ENCODE peak calls at places on chromosomes 5 and 9, in six cellular contexts. C is lower lobe of right lung, R is HCT116, W is left lung, E is HepG2, S is A549. D is an unnamed sample. For H3K4me1, the result is how much of the 10 kb centered on the place peaks cover.

GRCh38 chr5:139668064-139668880 is 20.1 kb downstream of the CXXC5 start:
- DNase-seq in C (no peak), R (no peak), W (no peak), E (no peak), S (no peak), D (peak)

GRCh38 chr5:166111021-166111420 is 2180.4 kb upstream of the WWC1 start:
- DNase-seq in C (no peak), R (no peak), W (no peak), E (no peak), S (no peak), D (no peak)

GRCh38 chr9:83384214-83384613 is 154.0 kb downstream of the FRMD3 start:
- DNase-seq in C (no peak), R (no peak), W (no peak), E (no peak), S (no peak), D (no peak)

GRCh38 chr9:126641118-126641851 is 27.6 kb downstream of the LMX1B start:
- DNase-seq in C (no peak), R (no peak), W (no peak), E (no peak), S (no peak), D (no peak)

GRCh38 chr5:40390286-40391253 is 289.1 kb upstream of the PTGER4 start:
- DNase-seq in C (no peak), R (no peak), W (no peak), E (no peak), S (no peak), D (no peak)

GRCh38 chr9:21615018-21615417 is 132.9 kb upstream of the IFNE start:
- DNase-seq in C (no peak), R (no peak), W (no peak), E (no peak), S (no peak), D (no peak)

GRCh38 chr5:42951847-42952411 is 88.2 kb downstream of the ANXA2R start:
- DNase-seq in C (peak), R (no peak), W (no peak), E (no peak), S (no peak), D (no peak)

GRCh38 chr9:84851935-84852585 is 182.5 kb downstream of the NTRK2 start:
- DNase-seq in C (no peak), R (peak), W (peak), E (no peak), S (peak), D (peak)

GRCh38 chr9:8784813-8785212 is 985.2 kb upstream of the DMAC1 start:
- DNase-seq in C (no peak), R (no peak), W (no peak), E (no peak), S (no peak), D (no peak)

GRCh38 chr5:67350600-67351315 is 154.2 kb upstream of the CD180 start:
- DNase-seq in C (no peak), R (no peak), W (no peak), E (no peak), S (no peak), D (no peak)

GRCh38 chr5:109953821-109954220 is 264.1 kb downstream of the MAN2A1 start:
- DNase-seq in C (no peak), R (no peak), W (no peak), E (no peak), S (no peak), D (no peak)

GRCh38 chr5:66933066-66933465 is 263.5 kb downstream of the CD180 start:
- DNase-seq in C (no peak), R (no peak), W (no peak), E (no peak), S (no peak), D (peak)

GRCh38 chr9:93869863-93870262 is 85.3 kb downstream of the BARX1 start:
- DNase-seq in C (no peak), R (no peak), W (no peak), E (no peak), S (no peak), D (no peak)

GRCh38 chr5:60102961-60103683 is 209.6 kb upstream of the PDE4D start:
- DNase-seq in C (no peak), R (no peak), W (no peak), E (no peak), S (peak), D (peak)

GRCh38 chr5:180155331-180155881 is 53.6 kb downstream of the RASGEF1C start:
- DNase-seq in C (no peak), R (no peak), W (peak), E (no peak), S (no peak), D (no peak)

GRCh38 chr9:95874303-95874988 is 1.0 kb upstream of the ERCC6L2 start:
- DNase-seq in C (no peak), R (no peak), W (no peak), E (peak), S (no peak), D (no peak)

GRCh38 chr5:126808619-126809018 is 31.7 kb downstream of the LMNB1 start:
- DNase-seq in C (no peak), R (no peak), W (no peak), E (peak), S (peak), D (no peak)

GRCh38 chr5:172178301-172179031 is 9.6 kb downstream of the STK10 start:
- DNase-seq in C (no peak), R (no peak), W (no peak), E (no peak), S (no peak), D (no peak)

GRCh38 chr5:134143431-134143830 is 28.9 kb downstream of the TCF7 start:
- DNase-seq in C (no peak), R (no peak), W (peak), E (no peak), S (no peak), D (no peak)

GRCh38 chr9:1429328-1429727 is 379.2 kb downstream of the DMRT2 start:
- DNase-seq in C (no peak), R (no peak), W (no peak), E (peak), S (peak), D (no peak)

GRCh38 chr5:133581918-133582317 is 30.4 kb downstream of the FSTL4 start:
- DNase-seq in C (no peak), R (no peak), W (no peak), E (no peak), S (no peak), D (peak)

GRCh38 chr9:2055203-2055658 is 40.1 kb downstream of the SMARCA2 start:
- DNase-seq in C (no peak), R (no peak), W (no peak), E (no peak), S (no peak), D (no peak)

GRCh38 chr9:126612813-126613641 is 701 bp upstream of the LMX1B start:
- DNase-seq in C (no peak), R (no peak), W (no peak), E (no peak), S (no peak), D (no peak)

GRCh38 chr9:79054500-79054899 is 517.3 kb upstream of the TLE4 start:
- DNase-seq in C (no peak), R (no peak), W (no peak), E (no peak), S (no peak), D (no peak)

GRCh38 chr5:111635151-111635945 is 121.6 kb downstream of the NREP start:
- DNase-seq in C (no peak), R (no peak), W (no peak), E (no peak), S (no peak), D (no peak)

GRCh38 chr5:57666582-57666981 is 184.0 kb upstream of the ACTBL2 start:
- DNase-seq in C (no peak), R (no peak), W (no peak), E (no peak), S (no peak), D (no peak)

GRCh38 chr9:36142510-36143161 is 6.1 kb downstream of the GLIPR2 start:
- DNase-seq in C (no peak), R (no peak), W (no peak), E (no peak), S (no peak), D (no peak)

GRCh38 chr5:113693205-113693553 is 179.7 kb downstream of the YTHDC2 start:
- DNase-seq in C (no peak), R (no peak), W (no peak), E (no peak), S (no peak), D (no peak)

GRCh38 chr9:98318041-98318790 is 62.8 kb upstream of the TBC1D2 start:
- DNase-seq in C (no peak), R (no peak), W (no peak), E (no peak), S (no peak), D (no peak)

GRCh38 chr5:32098806-32099435 is 75.2 kb downstream of the GOLPH3 start:
- DNase-seq in C (no peak), R (no peak), W (no peak), E (no peak), S (no peak), D (no peak)

GRCh38 chr5:101260857-101261256 is 357.8 kb upstream of the ST8SIA4 start:
- DNase-seq in C (no peak), R (no peak), W (no peak), E (no peak), S (no peak), D (no peak)

GRCh38 chr9:133890583-133890982 is 101.5 kb downstream of the VAV2 start:
- DNase-seq in C (no peak), R (no peak), W (no peak), E (no peak), S (no peak), D (no peak)

GRCh38 chr9:133888779-133889491 is 103.2 kb downstream of the VAV2 start:
- DNase-seq in C (no peak), R (no peak), W (no peak), E (no peak), S (no peak), D (no peak)

GRCh38 chr9:133891741-133892140 is 100.4 kb downstream of the VAV2 start:
- DNase-seq in C (no peak), R (no peak), W (no peak), E (no peak), S (no peak), D (no peak)

GRCh38 chr9:133888048-133888778 is 103.9 kb downstream of the VAV2 start:
- DNase-seq in C (no peak), R (no peak), W (no peak), E (peak), S (no peak), D (no peak)

DNA sequence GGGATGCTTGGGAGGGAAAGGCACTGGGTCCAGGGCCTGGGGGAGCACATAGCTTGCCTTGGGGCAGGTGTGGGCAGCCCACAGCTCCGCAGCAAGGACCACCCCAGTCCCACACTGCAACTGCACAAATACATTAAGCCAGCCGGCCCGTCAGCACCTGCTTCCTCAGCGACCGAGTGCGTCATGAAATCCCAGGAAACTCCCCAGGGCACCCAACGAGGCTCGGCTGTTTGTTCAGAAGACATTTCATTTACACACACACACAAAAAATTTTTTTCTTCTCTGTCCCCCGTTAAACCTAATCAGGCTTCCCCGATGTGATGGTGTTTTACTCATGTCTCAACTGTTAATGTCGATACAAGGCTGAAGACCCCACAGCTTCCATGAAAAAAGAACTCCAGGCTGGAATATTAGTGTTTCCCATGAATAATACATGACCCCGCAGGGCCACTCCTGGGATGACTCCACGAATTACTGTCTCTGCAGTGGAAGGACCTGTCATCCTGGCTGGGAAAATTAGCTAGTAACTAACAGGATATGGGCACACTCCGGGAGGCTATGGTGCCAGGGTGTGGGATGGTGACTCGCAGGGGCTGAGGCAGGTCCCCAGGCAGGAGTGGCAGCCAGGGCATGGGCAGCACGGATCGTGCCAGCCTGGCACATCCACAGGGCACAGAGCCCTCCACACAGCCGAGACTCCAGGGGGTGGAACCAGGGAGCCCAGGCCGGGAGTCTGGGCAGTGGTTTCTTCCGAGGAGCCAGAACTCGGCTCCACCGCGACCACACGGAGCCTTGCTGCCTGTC is 102.4 kb downstream of the VAV2 start:
- DNase-seq in C (no peak), R (no peak), W (no peak), E (no peak), S (peak), D (peak)
- H3K4me1 ChIP-seq in C (under half), R (under half), W (under half), E (half or more), S (under half), D (under half)

DNA sequence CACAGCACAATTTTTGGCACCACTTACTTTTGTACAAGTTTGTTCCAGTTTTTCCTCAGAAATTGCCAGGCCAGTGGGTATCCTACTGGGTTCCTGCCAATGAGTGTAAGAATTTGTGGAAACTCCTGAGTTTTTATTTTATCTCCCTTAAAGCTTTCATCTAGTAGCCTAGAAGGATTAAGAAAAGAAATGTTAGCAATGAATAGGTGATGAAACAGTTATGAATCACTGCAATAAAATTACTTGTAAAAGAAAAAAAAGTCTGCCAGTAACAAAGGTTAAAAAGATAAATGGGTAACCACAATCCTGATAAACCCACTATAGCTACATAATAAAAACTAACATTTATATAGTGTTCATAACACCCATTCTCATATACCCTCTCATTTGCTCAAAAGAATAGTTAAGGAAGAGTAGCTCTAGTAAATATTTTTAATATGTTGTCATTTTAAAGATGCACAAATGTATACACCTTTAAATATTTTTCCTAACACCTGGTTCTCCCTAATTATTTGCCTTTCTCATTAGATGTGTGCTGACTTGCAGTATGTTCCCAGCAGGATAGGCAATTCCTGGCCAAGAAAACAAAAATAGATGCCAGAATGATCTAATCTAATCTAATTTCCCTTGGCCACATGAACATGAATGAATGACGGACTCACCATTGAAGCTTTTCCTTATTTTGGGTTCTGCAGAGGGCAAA is 26.6 kb downstream of the ERAP1 start:
- DNase-seq in C (no peak), R (peak), W (no peak), E (no peak), S (no peak), D (peak)
- TF ChIP-seq CTCF in C (no peak), R (no peak), W (no peak), E (no peak), S (no peak), D (no peak)

DNA sequence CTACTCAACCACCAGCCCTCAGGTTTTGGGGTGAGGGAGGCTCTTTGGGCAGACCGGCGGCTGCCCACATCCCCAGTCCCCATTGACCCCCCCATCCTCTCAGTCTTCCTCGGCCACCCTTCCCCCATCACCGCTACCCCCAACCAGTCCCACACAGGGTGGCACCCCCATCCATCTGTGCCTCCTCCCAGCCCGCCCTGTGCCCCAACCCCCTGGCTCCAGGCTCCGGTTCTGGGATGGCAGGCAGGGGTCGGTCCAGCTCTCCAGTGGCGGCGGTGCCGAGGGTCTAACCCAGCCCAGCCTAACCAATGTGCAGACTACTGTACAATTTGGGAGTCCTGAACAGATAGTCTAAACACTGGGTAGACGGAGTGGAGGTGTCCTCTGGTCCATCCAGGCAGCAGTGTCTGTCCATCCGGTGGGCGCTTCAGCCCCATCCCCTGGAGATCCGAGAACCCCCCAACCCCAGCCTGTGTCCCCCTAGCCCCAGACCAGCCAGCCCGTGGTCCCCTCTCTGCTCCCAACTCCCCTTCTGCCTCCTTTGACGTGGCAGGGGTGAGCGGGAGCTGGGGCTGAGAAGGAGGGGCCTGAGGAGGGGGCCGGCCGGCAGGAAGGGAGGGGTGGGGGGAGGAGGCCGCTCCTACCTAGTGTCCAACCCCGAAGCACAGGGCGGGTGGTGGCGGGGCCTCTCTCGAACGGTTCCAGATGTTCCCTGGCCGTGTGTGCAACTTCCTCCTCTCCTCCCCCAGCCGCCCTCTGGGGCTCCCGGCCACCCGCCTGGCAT is 31.2 kb downstream of the GOLGA2 start:
- DNase-seq in C (peak), R (no peak), W (peak), E (peak), S (no peak), D (no peak)
- H3K27ac ChIP-seq in C (peak), R (no peak), W (peak), E (no peak), S (no peak), D (no peak)

GRCh38 chr9:15096959-15097358 is 186.7 kb upstream of the FREM1 start:
- DNase-seq in C (no peak), R (no peak), W (no peak), E (no peak), S (no peak), D (no peak)
- H3K4me1 ChIP-seq in C (under half), R (under half), W (under half), E (under half), S (under half), D (under half)